ENCODE peak calls at places on chromosomes 13 and 19, in nine cellular contexts. P, R, T, A, B, O, N, W and D are unnamed samples.

GRCh38 chr19:8922591-8922990 is 87.6 kb downstream of the MUC16 start:
- DNase-seq in T (no peak), P (no peak), R (no peak), O (peak), W (no peak), B (no peak), N (no peak), A (no peak), D (no peak)

GRCh38 chr19:33299061-33299665 is 3.2 kb downstream of the CEBPA start:
- DNase-seq in P (no peak), B (no peak), T (no peak), W (no peak), R (no peak), O (no peak), A (no peak), N (no peak), D (no peak)

GRCh38 chr19:18220632-18221275 is 5.5 kb downstream of the PDE4C start:
- DNase-seq in T (no peak), O (peak), W (no peak), N (no peak), R (no peak), A (peak), B (no peak), P (no peak), D (no peak)

GRCh38 chr13:101003566-101003965 is 329.0 kb upstream of the TMTC4 start:
- DNase-seq in O (no peak), T (no peak), P (no peak), N (no peak), B (no peak), R (no peak), A (no peak), W (no peak), D (no peak)

GRCh38 chr19:5016781-5017180 is 47.9 kb downstream of the KDM4B start:
- DNase-seq in P (no peak), R (no peak), W (no peak), O (no peak), T (no peak), B (no peak), A (no peak), N (no peak), D (no peak)

GRCh38 chr13:31629085-31629785 is 110.1 kb upstream of the RXFP2 start:
- DNase-seq in P (no peak), A (no peak), O (no peak), T (peak), B (no peak), W (no peak), N (peak), R (no peak), D (no peak)

GRCh38 chr13:94708031-94708571 is 4.2 kb downstream of the SOX21 start:
- DNase-seq in R (peak), B (no peak), N (no peak), A (no peak), P (no peak), W (no peak), T (no peak), O (peak), D (no peak)

GRCh38 chr19:1453525-1454371 is 3.8 kb downstream of the APC2 start:
- DNase-seq in A (no peak), T (peak), W (no peak), R (peak), B (no peak), N (peak), P (no peak), O (peak), D (no peak)

GRCh38 chr13:50080158-50080855 is 65.1 kb downstream of the KCNRG start:
- DNase-seq in B (peak), T (peak), O (no peak), W (no peak), P (no peak), R (no peak), A (no peak), N (peak), D (peak)

GRCh38 chr19:50725218-50725931 is 2.2 kb downstream of the CLEC11A start:
- DNase-seq in W (no peak), B (no peak), N (peak), A (no peak), R (no peak), T (peak), O (no peak), P (no peak), D (no peak)

GRCh38 chr13:76129305-76130040 is 493.3 kb downstream of the LMO7 start:
- DNase-seq in P (no peak), W (no peak), O (no peak), N (no peak), T (no peak), A (no peak), B (no peak), R (no peak), D (no peak)

GRCh38 chr13:40509876-40510275 is 156.6 kb downstream of the FOXO1 start:
- DNase-seq in N (no peak), R (no peak), T (no peak), B (no peak), O (no peak), W (no peak), P (no peak), A (no peak), D (no peak)

GRCh38 chr13:23921451-23921888 is 24.2 kb upstream of the C1QTNF9B start:
- DNase-seq in T (peak), R (no peak), O (peak), N (peak), W (no peak), P (no peak), A (peak), B (no peak), D (peak)

GRCh38 chr13:38752726-38753125 is 65.8 kb downstream of the FREM2 start:
- DNase-seq in T (no peak), O (no peak), P (no peak), R (no peak), A (no peak), B (no peak), N (no peak), W (no peak), D (no peak)

GRCh38 chr13:40366119-40366518 is 300.3 kb downstream of the FOXO1 start:
- DNase-seq in W (no peak), O (no peak), P (no peak), T (no peak), R (no peak), N (no peak), B (no peak), A (no peak), D (no peak)

GRCh38 chr19:5316138-5316537 is 24.5 kb downstream of the PTPRS start:
- DNase-seq in R (no peak), A (no peak), B (no peak), P (no peak), N (no peak), W (no peak), O (no peak), T (no peak), D (no peak)

GRCh38 chr19:13181747-13182388 is 31.7 kb downstream of the IER2 start:
- DNase-seq in W (no peak), N (peak), A (no peak), P (no peak), R (peak), T (peak), O (no peak), B (peak), D (peak)

GRCh38 chr19:1408300-1409203 is 1.2 kb downstream of the DAZAP1 start:
- DNase-seq in N (peak), W (peak), B (peak), A (no peak), T (peak), O (no peak), P (no peak), R (no peak), D (no peak)

GRCh38 chr19:10565028-10565566 is 713 bp downstream of the KRI1 start:
- DNase-seq in R (no peak), P (no peak), T (peak), A (peak), O (peak), W (no peak), N (peak), B (peak), D (peak)

GRCh38 chr19:13102416-13102665 is 317 bp downstream of the LYL1 start:
- DNase-seq in W (no peak), B (no peak), N (no peak), O (no peak), P (no peak), R (no peak), A (no peak), T (peak), D (no peak)

GRCh38 chr13:83827338-83827737 is 54.9 kb downstream of the SLITRK1 start:
- DNase-seq in O (no peak), T (no peak), A (no peak), R (no peak), W (no peak), P (no peak), B (no peak), N (no peak), D (no peak)

GRCh38 chr13:24133396-24133795 is 27.1 kb upstream of the SPATA13 start:
- DNase-seq in N (no peak), O (no peak), R (no peak), T (no peak), W (no peak), A (no peak), B (no peak), P (no peak), D (no peak)

GRCh38 chr13:113863511-113864302 is at the start of gene GAS6:
- DNase-seq in A (peak), N (peak), R (peak), T (peak), O (peak), B (no peak), P (peak), W (no peak), D (peak)

GRCh38 chr13:74767031-74767430 is 632.8 kb upstream of the KLF12 start:
- DNase-seq in N (peak), T (peak), W (no peak), R (no peak), B (no peak), P (no peak), O (no peak), A (no peak), D (no peak)

GRCh38 chr13:23739597-23739996 is 149.6 kb downstream of the MIPEP start:
- DNase-seq in W (no peak), B (no peak), T (no peak), P (no peak), R (no peak), A (no peak), N (no peak), O (no peak), D (no peak)

GRCh38 chr13:50441141-50441540 is 402.4 kb downstream of the DLEU7 start:
- DNase-seq in O (no peak), A (no peak), B (no peak), N (peak), T (peak), W (no peak), R (no peak), P (no peak), D (no peak)

GRCh38 chr19:2309734-2310362 is 1.9 kb upstream of the LINGO3 start:
- DNase-seq in O (no peak), B (no peak), P (no peak), R (peak), T (peak), N (peak), A (no peak), W (no peak), D (peak)

GRCh38 chr19:6048348-6048747 is 62.0 kb downstream of the RFX2 start:
- DNase-seq in A (no peak), R (no peak), N (no peak), W (no peak), O (no peak), T (no peak), B (no peak), P (no peak), D (no peak)

GRCh38 chr13:112723771-112724170 is 33.9 kb downstream of the ATP11A start:
- DNase-seq in B (no peak), P (no peak), O (no peak), A (no peak), T (no peak), R (no peak), W (no peak), N (no peak), D (no peak)

GRCh38 chr19:1161716-1162115 is 12.4 kb downstream of the SBNO2 start:
- DNase-seq in P (no peak), W (no peak), T (no peak), B (no peak), N (no peak), O (no peak), A (peak), R (no peak), D (no peak)

GRCh38 chr13:40476175-40476958 is 190.1 kb downstream of the FOXO1 start:
- DNase-seq in N (peak), W (no peak), O (no peak), P (no peak), B (no peak), A (no peak), T (peak), R (no peak), D (no peak)

GRCh38 chr19:51565583-51565982 is 5.5 kb upstream of the ZNF175 start:
- DNase-seq in O (no peak), B (no peak), N (no peak), R (no peak), W (no peak), A (no peak), P (no peak), T (no peak), D (no peak)

GRCh38 chr13:49649244-49649962 is 21.1 kb downstream of the ARL11 start:
- DNase-seq in T (peak), P (no peak), A (peak), O (no peak), B (no peak), W (no peak), N (peak), R (no peak), D (no peak)

GRCh38 chr13:46961719-46962118 is 64.9 kb upstream of the HTR2A start:
- DNase-seq in W (no peak), P (no peak), R (no peak), T (peak), B (no peak), N (peak), A (peak), O (no peak), D (no peak)

GRCh38 chr19:15684828-15685227 is 11.9 kb downstream of the CYP4F12 start:
- DNase-seq in O (no peak), B (no peak), R (no peak), P (no peak), T (no peak), W (no peak), A (peak), N (no peak), D (no peak)

GRCh38 chr19:18141031-18141430 is 11.9 kb upstream of the PIK3R2 start:
- DNase-seq in T (no peak), B (no peak), P (no peak), N (no peak), W (no peak), O (no peak), R (no peak), A (no peak), D (no peak)

GRCh38 chr19:325937-326565 is 18.5 kb downstream of the MIER2 start:
- DNase-seq in T (no peak), O (no peak), A (no peak), P (no peak), N (no peak), R (no peak), W (no peak), B (no peak), D (no peak)

GRCh38 chr19:19587776-19588175 is 30.7 kb downstream of the PBX4 start:
- DNase-seq in O (no peak), N (no peak), P (no peak), W (no peak), R (no peak), T (no peak), B (no peak), A (no peak), D (peak)

GRCh38 chr13:90867336-90867683 is 480.2 kb upstream of the MIR17HG start:
- DNase-seq in P (peak), B (no peak), T (peak), O (peak), R (peak), W (no peak), A (peak), N (peak), D (peak)